ENCODE peak calls at places on chromosome 4, in seven cellular contexts. Q is HCT116, W is GM12878, X is H1, O is SK-N-SH, J is K562, T is HepG2. I is an unnamed sample.

GRCh38 chr4:53714377-53715140 is 123.3 kb upstream of the LNX1 start:
- DNase-seq in Q (no peak), W (no peak), X (no peak), O (no peak), J (no peak), T (no peak), I (no peak)

GRCh38 chr4:82786794-82787193 is 11.8 kb downstream of the SCD5 start:
- DNase-seq in Q (no peak), W (no peak), X (no peak), O (no peak), J (no peak), T (no peak), I (no peak)

GRCh38 chr4:101871962-101872676 is 81.6 kb downstream of the BANK1 start:
- DNase-seq in Q (no peak), W (no peak), X (no peak), O (no peak), J (no peak), T (no peak), I (peak; percentile 74)

GRCh38 chr4:144565558-144566195 is 80.3 kb upstream of the HHIP start:
- DNase-seq in Q (no peak), W (no peak), X (no peak), O (no peak), J (no peak), T (no peak), I (no peak)

GRCh38 chr4:40317921-40318658 is 17.0 kb upstream of the CHRNA9 start:
- DNase-seq in Q (no peak), W (no peak), X (no peak), O (no peak), J (no peak), T (no peak), I (no peak)

GRCh38 chr4:3276961-3277360 is 15.9 kb upstream of the RGS12 start:
- DNase-seq in Q (no peak), W (no peak), X (no peak), O (no peak), J (no peak), T (no peak), I (no peak)

GRCh38 chr4:110631582-110632505 is 9.0 kb upstream of the PITX2 start:
- DNase-seq in Q (peak; percentile 68), W (no peak), X (no peak), O (peak; percentile 89), J (peak; percentile 71), T (peak; percentile 54), I (no peak)

GRCh38 chr4:20217951-20218350 is 33.8 kb upstream of the SLIT2 start:
- DNase-seq in Q (no peak), W (no peak), X (no peak), O (no peak), J (no peak), T (no peak), I (no peak)

GRCh38 chr4:6410664-6411063 is 61.8 kb downstream of the PPP2R2C start:
- DNase-seq in Q (no peak), W (no peak), X (no peak), O (no peak), J (no peak), T (no peak), I (no peak)

GRCh38 chr4:152083348-152083747 is 322.5 kb upstream of the GATB start:
- DNase-seq in Q (no peak), W (no peak), X (no peak), O (no peak), J (no peak), T (no peak), I (no peak)

GRCh38 chr4:31107362-31107761 is 387.2 kb downstream of the PCDH7 start:
- DNase-seq in Q (peak; percentile 54), W (no peak), X (no peak), O (no peak), J (no peak), T (no peak), I (no peak)

DNA sequence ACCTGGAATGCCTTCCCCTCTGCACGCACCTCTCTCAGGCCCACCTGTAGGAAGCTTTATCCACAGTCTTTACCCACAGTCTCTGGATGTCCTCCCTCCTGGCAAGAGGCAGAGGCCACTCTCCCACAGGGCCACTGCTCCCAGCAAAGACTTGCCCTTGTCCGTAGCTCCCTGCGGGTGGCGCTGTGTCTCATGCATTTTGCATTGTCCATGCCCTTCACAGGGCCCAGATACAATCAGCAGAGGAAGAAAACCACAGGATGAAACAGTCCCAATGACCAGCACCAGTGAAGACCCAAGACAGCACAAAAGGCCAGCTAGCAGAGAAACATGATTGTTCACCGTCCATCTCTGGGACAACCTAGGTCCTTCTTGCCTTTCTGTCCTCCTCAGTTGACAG is 2.1 kb upstream of the NSG1 start:
- DNase-seq in Q (peak; percentile 22), W (no peak), X (peak; percentile 31), O (peak; percentile 66), J (peak; percentile 34), T (peak; percentile 12), I (no peak)
- TF ChIP-seq JUND in Q (no peak), W (no peak), X (no peak), O (no peak), J (no peak), T (no peak), I (no peak)

GRCh38 chr4:1045193-1045594 is 33.8 kb downstream of the FGFRL1 start:
- DNase-seq in Q (no peak), W (no peak), X (no peak), O (no peak), J (no peak), T (no peak), I (no peak)

GRCh38 chr4:1048781-1049590 is 37.6 kb downstream of the FGFRL1 start:
- DNase-seq in Q (no peak), W (no peak), X (no peak), O (peak; percentile 24), J (no peak), T (no peak), I (no peak)

GRCh38 chr4:1045595-1046201 is 34.3 kb downstream of the FGFRL1 start:
- DNase-seq in Q (no peak), W (no peak), X (no peak), O (no peak), J (no peak), T (no peak), I (no peak)

GRCh38 chr4:1047976-1048780 is 36.8 kb downstream of the FGFRL1 start:
- DNase-seq in Q (no peak), W (no peak), X (no peak), O (peak; percentile 21), J (no peak), T (no peak), I (no peak)

GRCh38 chr4:1047106-1047975 is 35.9 kb downstream of the FGFRL1 start:
- DNase-seq in Q (no peak), W (no peak), X (no peak), O (no peak), J (no peak), T (no peak), I (no peak)
- TF ChIP-seq JUND in Q (no peak), W (no peak), X (no peak), O (no peak), J (no peak), T (no peak), I (no peak)

DNA sequence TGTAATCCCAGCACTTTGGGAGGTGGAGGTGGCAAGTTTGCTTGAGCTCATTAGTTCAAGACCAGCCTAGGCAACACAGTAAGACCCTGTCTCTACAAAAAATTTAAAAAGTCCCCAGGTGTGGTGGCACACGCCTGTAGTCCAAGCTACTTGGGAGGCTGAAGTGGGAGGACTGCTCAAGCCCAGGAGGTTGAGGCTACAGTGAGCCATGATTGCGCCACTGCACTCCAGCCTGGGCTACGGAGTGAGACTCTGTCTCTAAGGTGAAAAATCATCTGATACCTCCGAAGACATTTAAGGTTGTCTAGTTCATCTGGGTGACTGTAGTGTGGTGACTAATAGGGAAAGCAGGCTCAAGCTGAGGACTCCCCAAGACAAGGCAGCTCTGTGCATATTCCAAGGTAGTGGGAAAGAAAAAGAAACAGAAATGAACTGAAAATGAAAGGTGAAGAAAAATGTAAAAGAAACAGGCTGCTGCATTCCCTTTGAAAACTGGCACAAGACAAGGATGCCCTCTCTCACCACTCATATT is 23.3 kb downstream of the FRYL start:
- DNase-seq in Q (no peak), W (no peak), X (no peak), O (no peak), J (no peak), T (no peak), I (no peak)
- TF ChIP-seq JUND in Q (no peak), W (no peak), X (no peak), O (no peak), J (no peak), T (no peak), I (no peak)

GRCh38 chr4:4341861-4342650 is 44.8 kb upstream of the NSG1 start:
- DNase-seq in Q (no peak), W (no peak), X (no peak), O (no peak), J (no peak), T (no peak), I (no peak)
- TF ChIP-seq JUND in Q (no peak), W (no peak), X (no peak), O (no peak), J (no peak), T (no peak), I (no peak)

DNA sequence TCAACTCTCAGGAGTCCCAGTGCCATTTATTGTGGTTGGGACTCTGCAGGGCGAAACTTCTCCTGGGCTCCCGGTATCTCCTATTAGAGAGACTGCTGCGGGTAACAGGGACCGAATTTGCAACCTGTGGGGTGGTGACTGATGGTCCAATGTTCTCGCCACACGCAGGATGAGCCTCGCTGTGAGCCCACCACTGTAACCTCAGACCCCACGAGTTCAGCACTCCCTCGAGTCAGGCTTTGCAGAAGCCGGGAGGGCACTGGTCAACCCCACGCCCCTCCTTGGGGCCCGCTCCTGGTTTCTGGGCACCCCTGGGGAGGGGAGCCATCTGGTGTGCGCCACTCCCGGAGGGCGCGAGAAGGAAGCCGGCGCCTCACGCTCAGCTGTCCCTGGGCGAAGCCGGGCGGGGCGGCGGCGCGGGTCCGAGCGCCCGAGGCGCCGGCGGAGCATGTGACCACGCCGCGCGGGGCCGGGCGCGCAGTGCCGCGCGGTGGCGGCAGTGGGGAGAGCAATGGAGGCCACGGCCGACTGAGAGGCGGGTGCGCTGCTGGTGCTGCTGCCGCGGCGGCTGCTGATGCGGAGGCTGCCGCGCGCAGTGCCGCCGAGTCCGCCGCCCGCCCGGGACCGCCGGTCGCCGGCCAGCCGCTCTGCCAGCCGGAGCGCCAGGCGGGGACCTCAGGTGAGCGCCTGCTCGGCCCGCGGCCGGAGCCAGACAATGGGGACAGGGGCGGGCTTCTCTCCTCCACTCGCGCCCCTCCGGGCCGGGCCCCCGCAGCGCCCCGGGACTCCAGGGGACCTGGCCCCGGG is 100.1 kb downstream of the CEP135 start:
- DNase-seq in Q (peak; percentile 29), W (peak; percentile 2), X (peak; percentile 2), O (peak; percentile 89), J (peak; percentile 60), T (no peak), I (peak; percentile 76)
- TF ChIP-seq JUND in Q (no peak), W (no peak), X (no peak), O (no peak), J (no peak), T (no peak), I (no peak)